ENCODE peak calls at places on chromosomes 6 and 20, in six cellular contexts. One of them, this sample, is unnamed.

GRCh38 chr20:5900908-5901307 is 49.4 kb downstream of the TRMT6 start:
- DNase-seq in fibroblast of the conjunctiva: no peak
- DNase-seq in spleen: no peak
- DNase-seq in pancreas: no peak
- DNase-seq in stimulated activated CD4-positive, alpha-beta T cell treated with anti-CD3 and anti-CD28 coated beads, Interleukin-15, amount 100 ng/mL, for 24 hours: no peak
- DNase-seq in head of caudate nucleus: no peak
- DNase-seq in this sample: no peak

GRCh38 chr20:51329845-51330244 is 212.7 kb downstream of the NFATC2 start:
- DNase-seq in spleen: no peak
- DNase-seq in head of caudate nucleus: no peak
- DNase-seq in pancreas: no peak
- DNase-seq in stimulated activated CD4-positive, alpha-beta T cell treated with anti-CD3 and anti-CD28 coated beads, Interleukin-15, amount 100 ng/mL, for 24 hours: no peak
- DNase-seq in fibroblast of the conjunctiva: no peak
- DNase-seq in this sample: no peak

GRCh38 chr20:62998449-62998848 is 8.3 kb downstream of the BHLHE23 start:
- DNase-seq in stimulated activated CD4-positive, alpha-beta T cell treated with anti-CD3 and anti-CD28 coated beads, Interleukin-15, amount 100 ng/mL, for 24 hours: no peak
- DNase-seq in spleen: no peak
- DNase-seq in pancreas: no peak
- DNase-seq in fibroblast of the conjunctiva: no peak
- DNase-seq in head of caudate nucleus: no peak
- DNase-seq in this sample: no peak

GRCh38 chr6:52399511-52400315 is 20.4 kb upstream of the EFHC1 start:
- DNase-seq in fibroblast of the conjunctiva: peak
- DNase-seq in head of caudate nucleus: peak
- DNase-seq in pancreas: no peak
- DNase-seq in spleen: no peak
- DNase-seq in stimulated activated CD4-positive, alpha-beta T cell treated with anti-CD3 and anti-CD28 coated beads, Interleukin-15, amount 100 ng/mL, for 24 hours: peak
- DNase-seq in this sample: no peak

GRCh38 chr6:37171141-37171969 is 1.4 kb downstream of the PIM1 start:
- DNase-seq in spleen: peak
- DNase-seq in head of caudate nucleus: peak
- DNase-seq in fibroblast of the conjunctiva: no peak
- DNase-seq in stimulated activated CD4-positive, alpha-beta T cell treated with anti-CD3 and anti-CD28 coated beads, Interleukin-15, amount 100 ng/mL, for 24 hours: peak
- DNase-seq in pancreas: peak
- DNase-seq in this sample: peak

GRCh38 chr20:18056174-18057105 is 1.3 kb downstream of the OVOL2 start:
- DNase-seq in fibroblast of the conjunctiva: no peak
- DNase-seq in head of caudate nucleus: no peak
- DNase-seq in stimulated activated CD4-positive, alpha-beta T cell treated with anti-CD3 and anti-CD28 coated beads, Interleukin-15, amount 100 ng/mL, for 24 hours: peak
- DNase-seq in spleen: no peak
- DNase-seq in pancreas: peak
- DNase-seq in this sample: no peak

GRCh38 chr20:31870703-31871601 is 518 bp downstream of the TTLL9 start:
- DNase-seq in stimulated activated CD4-positive, alpha-beta T cell treated with anti-CD3 and anti-CD28 coated beads, Interleukin-15, amount 100 ng/mL, for 24 hours: no peak
- DNase-seq in head of caudate nucleus: no peak
- DNase-seq in spleen: no peak
- DNase-seq in pancreas: no peak
- DNase-seq in fibroblast of the conjunctiva: no peak
- DNase-seq in this sample: no peak

GRCh38 chr20:3734111-3734843 is 1.8 kb downstream of the HSPA12B start:
- DNase-seq in pancreas: no peak
- DNase-seq in fibroblast of the conjunctiva: no peak
- DNase-seq in head of caudate nucleus: no peak
- DNase-seq in spleen: peak
- DNase-seq in stimulated activated CD4-positive, alpha-beta T cell treated with anti-CD3 and anti-CD28 coated beads, Interleukin-15, amount 100 ng/mL, for 24 hours: no peak
- DNase-seq in this sample: no peak

GRCh38 chr20:3797226-3797545 is 1.1 kb downstream of the CDC25B start:
- DNase-seq in head of caudate nucleus: no peak
- DNase-seq in fibroblast of the conjunctiva: no peak
- DNase-seq in stimulated activated CD4-positive, alpha-beta T cell treated with anti-CD3 and anti-CD28 coated beads, Interleukin-15, amount 100 ng/mL, for 24 hours: no peak
- DNase-seq in spleen: no peak
- DNase-seq in pancreas: no peak
- DNase-seq in this sample: no peak

GRCh38 chr6:24477070-24477469 is 12.3 kb downstream of the GPLD1 start:
- DNase-seq in pancreas: no peak
- DNase-seq in head of caudate nucleus: no peak
- DNase-seq in stimulated activated CD4-positive, alpha-beta T cell treated with anti-CD3 and anti-CD28 coated beads, Interleukin-15, amount 100 ng/mL, for 24 hours: no peak
- DNase-seq in fibroblast of the conjunctiva: no peak
- DNase-seq in spleen: no peak
- DNase-seq in this sample: no peak

GRCh38 chr20:24831232-24831631 is 117.8 kb upstream of the CST7 start:
- DNase-seq in stimulated activated CD4-positive, alpha-beta T cell treated with anti-CD3 and anti-CD28 coated beads, Interleukin-15, amount 100 ng/mL, for 24 hours: no peak
- DNase-seq in pancreas: no peak
- DNase-seq in spleen: no peak
- DNase-seq in fibroblast of the conjunctiva: no peak
- DNase-seq in head of caudate nucleus: no peak
- DNase-seq in this sample: no peak

This sample was measured in sciatic nerve.